ENCODE peak calls at places on chromosomes 4 and X, in eight cellular contexts. T, C, A, N, H, M, W and P are unnamed samples.

GRCh38 chr4:157978680-157979361 is 194.0 kb downstream of the GASK1B start:
- DNase-seq in N (no peak), W (no peak), A (peak; percentile 67), H (peak; percentile 79), M (peak; percentile 66), T (peak; percentile 77), C (peak; percentile 75), P (peak; percentile 24)

GRCh38 chrX:38807873-38808272 is 6.6 kb downstream of the MID1IP1 start:
- DNase-seq in A (no peak), N (no peak), T (no peak), W (peak; percentile 20), M (no peak), H (no peak), C (no peak), P (no peak)

GRCh38 chr4:123406862-123407261 is 10.3 kb downstream of the SPRY1 start:
- DNase-seq in A (no peak), C (no peak), N (no peak), W (no peak), M (no peak), H (no peak), T (no peak), P (no peak)

GRCh38 chr4:54581807-54582206 is 76.0 kb upstream of the KIT start:
- DNase-seq in M (no peak), W (no peak), C (no peak), T (no peak), H (no peak), N (no peak), A (no peak), P (no peak)

GRCh38 chrX:34491126-34491525 is 166.0 kb downstream of the TMEM47 start:
- DNase-seq in N (no peak), W (no peak), T (no peak), H (no peak), C (no peak), M (no peak), A (no peak), P (no peak)

GRCh38 chr4:172830295-172830764 is 338.3 kb upstream of the GALNT7 start:
- DNase-seq in T (peak; percentile 34), C (peak; percentile 31), M (peak; percentile 13), H (no peak), A (no peak), W (no peak), N (no peak), P (no peak)

GRCh38 chrX:21802844-21803243 is 36.6 kb upstream of the MBTPS2 start:
- DNase-seq in H (no peak), T (no peak), C (no peak), A (no peak), N (no peak), W (no peak), M (no peak), P (no peak)

GRCh38 chrX:46258356-46258755 is 286.9 kb downstream of the ZNF674 start:
- DNase-seq in N (no peak), M (no peak), H (no peak), A (no peak), W (no peak), T (no peak), C (no peak), P (no peak)

GRCh38 chr4:27062256-27062655 is 201.6 kb downstream of the STIM2 start:
- DNase-seq in W (no peak), H (no peak), A (no peak), T (no peak), N (no peak), M (no peak), C (no peak), P (no peak)

GRCh38 chr4:7904108-7904516 is 35.5 kb downstream of the AFAP1 start:
- DNase-seq in M (no peak), H (no peak), C (peak; percentile 78), N (no peak), A (no peak), T (peak; percentile 45), W (peak; percentile 71), P (no peak)

GRCh38 chr4:53010320-53010719 is 148.2 kb downstream of the RASL11B start:
- DNase-seq in M (no peak), W (no peak), A (no peak), H (no peak), N (no peak), T (no peak), C (peak; percentile 78), P (no peak)

GRCh38 chrX:31038585-31039326 is 33.1 kb downstream of the FTHL17 start:
- DNase-seq in A (no peak), T (peak; percentile 61), N (no peak), C (peak; percentile 58), W (peak; percentile 18), M (no peak), H (peak; percentile 59), P (no peak)

GRCh38 chr4:14368391-14368790 is 633.9 kb upstream of the CPEB2 start:
- DNase-seq in N (no peak), C (no peak), T (no peak), M (no peak), A (no peak), H (no peak), W (no peak), P (no peak)

GRCh38 chrX:103343105-103343504 is 13.1 kb downstream of the TCEAL7 start:
- DNase-seq in N (peak; percentile 30), C (peak; percentile 65), T (peak; percentile 69), H (peak; percentile 74), M (peak; percentile 16), W (no peak), A (no peak), P (no peak)

GRCh38 chr4:80127870-80128419 is 54.9 kb upstream of the ANTXR2 start:
- DNase-seq in H (no peak), T (no peak), N (no peak), A (no peak), C (no peak), W (no peak), M (no peak), P (no peak)

DNA sequence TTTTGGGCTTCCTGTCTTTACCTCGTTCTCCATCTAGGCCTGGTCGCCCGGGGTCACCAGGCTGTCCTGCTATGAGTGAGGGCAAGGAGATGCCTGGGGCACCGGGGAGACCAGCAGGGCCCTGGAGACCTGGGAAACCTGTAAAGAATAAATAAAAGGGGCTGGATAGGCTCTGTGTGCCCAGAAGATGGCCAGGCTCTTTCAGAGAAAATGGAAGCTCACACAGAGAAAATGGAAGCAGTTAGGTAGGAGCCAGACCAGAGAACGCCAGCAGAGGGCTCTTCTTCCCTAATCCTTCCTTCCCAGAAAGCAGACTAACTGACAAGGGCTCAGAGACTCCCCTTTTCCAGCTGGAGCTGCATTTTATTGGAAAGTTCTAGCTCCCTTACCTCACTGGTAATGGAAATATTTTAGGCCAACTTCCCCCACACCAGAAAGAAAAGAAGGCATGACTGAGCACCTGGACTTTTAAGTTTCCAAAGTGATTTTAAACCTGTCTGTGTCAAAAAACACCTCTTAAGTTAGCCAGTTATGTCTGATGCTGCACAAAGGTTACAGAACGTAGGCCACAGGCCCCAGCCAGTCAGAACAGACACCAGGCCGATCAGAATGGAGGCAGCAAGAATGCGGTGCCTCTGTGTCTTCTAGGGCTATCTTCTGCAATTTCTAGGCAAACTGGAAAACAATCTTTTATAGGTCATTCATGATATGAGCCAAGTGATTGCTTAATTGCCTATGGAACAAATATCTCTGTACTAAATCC is 74.0 kb downstream of the ATG4A start:
- DNase-seq in M (peak; percentile 15), N (no peak), T (peak; percentile 67), H (peak; percentile 80), W (no peak), A (no peak), C (peak; percentile 66), P (no peak)
- TF ChIP-seq CTCF in M (peak; percentile 45), N (no peak), T (peak; percentile 55), H (peak; percentile 79), W (peak; percentile 64), A (peak; percentile 8), C (peak; percentile 37), P (peak; percentile 66)

GRCh38 chrX:130330146-130330545 is 9.6 kb upstream of the SLC25A14 start:
- DNase-seq in T (no peak), H (no peak), M (no peak), N (no peak), W (no peak), A (no peak), C (no peak), P (no peak)

GRCh38 chrX:130336531-130336930 is 3.2 kb upstream of the SLC25A14 start:
- DNase-seq in M (no peak), W (no peak), H (no peak), C (no peak), N (no peak), T (no peak), A (no peak), P (no peak)

GRCh38 chrX:130330706-130331105 is 9.0 kb upstream of the SLC25A14 start:
- DNase-seq in N (peak; percentile 10), H (peak; percentile 88), W (peak; percentile 8), M (peak; percentile 64), C (peak; percentile 47), T (peak; percentile 59), A (peak; percentile 67), P (peak; percentile 29)
- TF ChIP-seq CTCF in N (peak; percentile 15), H (peak; percentile 70), W (peak; percentile 73), M (peak; percentile 67), C (peak; percentile 44), T (peak; percentile 53), A (peak; percentile 26), P (peak; percentile 55)

DNA sequence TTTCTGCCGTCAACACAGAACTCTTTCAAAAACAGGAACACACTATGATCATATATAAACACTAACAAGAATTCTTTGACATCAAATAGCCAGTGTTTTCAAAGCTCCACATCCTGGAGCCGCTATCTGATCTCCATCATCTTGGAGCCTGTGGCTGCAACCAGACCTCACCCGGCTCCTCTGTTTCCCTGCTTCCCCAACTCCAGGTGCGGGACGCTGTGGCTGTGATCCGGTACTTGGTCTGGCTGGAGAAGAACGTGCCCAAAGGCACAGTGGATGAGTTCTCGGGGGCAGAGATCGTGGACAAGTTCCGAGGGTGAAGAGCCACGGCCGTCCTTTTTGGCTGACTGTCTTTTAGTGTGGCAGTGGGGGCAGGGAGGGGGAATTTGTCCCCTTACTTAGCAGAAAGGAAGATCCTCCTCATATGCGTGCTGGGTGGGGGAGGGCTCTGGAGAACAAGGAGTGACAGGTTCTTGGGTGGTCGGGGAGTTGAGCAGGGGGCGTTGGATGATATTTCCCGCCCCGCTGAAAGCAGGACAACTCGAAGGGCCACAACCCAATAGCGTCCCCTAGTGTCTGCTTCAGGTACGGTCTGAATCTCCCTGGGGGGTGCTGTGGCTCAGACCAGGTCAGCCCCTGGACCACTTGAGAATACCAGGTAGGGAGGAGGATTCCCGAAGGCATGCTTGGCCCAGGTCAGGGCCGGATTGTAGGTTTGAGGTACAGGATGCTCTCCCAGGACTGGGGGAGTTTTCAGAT is 15.7 kb downstream of the XPNPEP2 start:
- DNase-seq in H (peak; percentile 86), M (no peak), T (no peak), N (no peak), W (no peak), A (no peak), C (no peak), P (no peak)
- TF ChIP-seq CTCF in H (peak; percentile 85), M (peak; percentile 57), T (peak; percentile 40), N (no peak), W (peak; percentile 16), A (peak; percentile 26), C (peak; percentile 14), P (peak; percentile 27)

DNA sequence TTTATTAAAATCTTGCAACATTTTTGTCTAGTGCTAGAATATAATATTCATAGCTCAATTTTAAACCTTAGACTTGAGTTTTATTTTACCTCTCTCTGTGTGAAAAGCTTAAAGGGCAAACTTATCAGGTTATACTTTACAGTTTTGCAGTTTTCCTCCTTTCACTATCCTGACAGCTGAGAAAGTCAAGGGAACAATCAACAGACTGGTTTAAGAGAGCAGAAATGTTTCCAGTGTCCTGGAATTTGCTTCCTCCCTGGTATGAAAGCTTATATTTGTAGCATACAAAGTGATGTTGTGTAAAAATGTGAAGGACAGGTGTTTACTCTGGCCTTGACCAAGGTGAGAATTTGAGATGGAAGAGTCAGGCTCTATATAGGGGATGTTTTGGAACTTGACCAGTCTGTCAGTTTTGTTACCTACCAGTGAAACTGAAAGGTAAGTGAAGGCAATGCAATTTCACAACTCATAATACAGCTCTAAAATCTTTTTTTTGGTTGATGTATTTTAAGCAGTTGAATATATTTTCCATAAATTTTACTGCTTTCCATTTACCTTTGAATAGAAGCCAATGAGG is 64.6 kb downstream of the FHIP1A start:
- DNase-seq in C (no peak), T (peak; percentile 46), N (no peak), W (no peak), H (no peak), A (no peak), M (no peak), P (no peak)
- TF ChIP-seq CTCF in C (no peak), T (no peak), N (no peak), W (no peak), H (no peak), A (no peak), M (no peak), P (no peak)